ENCODE peak calls at places on chromosome 12, in six cellular contexts. P is AG08395; X is midbrain; H is mucosa of descending colon; Q is naive thymus-derived CD8-positive, alpha-beta T cell; O is EH. V is an unnamed sample.

GRCh38 chr12:18141583-18141982 is 51.6 kb upstream of the RERGL start:
- DNase-seq in P (peak; percentile 6), X (no peak), H (no peak), Q (no peak), O (peak; percentile 11), V (no peak)

GRCh38 chr12:79063258-79063657 is 198.7 kb downstream of the SYT1 start:
- DNase-seq in P (no peak), X (no peak), H (no peak), Q (no peak), O (peak; percentile 22), V (no peak)

GRCh38 chr12:26374934-26375333 is 179.6 kb downstream of the SSPN start:
- DNase-seq in P (no peak), X (no peak), H (no peak), Q (no peak), O (no peak), V (no peak)

GRCh38 chr12:47082963-47083621 is 3.3 kb upstream of the AMIGO2 start:
- DNase-seq in P (peak; percentile 81), X (no peak), H (no peak), Q (no peak), O (peak; percentile 98), V (no peak)

GRCh38 chr12:131129839-131130238 is 176.1 kb downstream of the ADGRD1 start:
- DNase-seq in P (peak; percentile 54), X (no peak), H (no peak), Q (no peak), O (peak; percentile 64), V (no peak)

GRCh38 chr12:20438307-20438779 is 70.0 kb downstream of the PDE3A start:
- DNase-seq in P (no peak), X (no peak), H (no peak), Q (no peak), O (peak; percentile 44), V (no peak)

GRCh38 chr12:43544703-43545102 is 7.3 kb downstream of the ADAMTS20 start:
- DNase-seq in P (no peak), X (no peak), H (no peak), Q (no peak), O (no peak), V (no peak)

GRCh38 chr12:5015711-5016492 is 27.8 kb upstream of the KCNA5 start:
- DNase-seq in P (no peak), X (no peak), H (no peak), Q (no peak), O (no peak), V (no peak)

GRCh38 chr12:19222566-19222965 is 93.0 kb downstream of the PLEKHA5 start:
- DNase-seq in P (peak; percentile 14), X (no peak), H (no peak), Q (no peak), O (peak; percentile 27), V (no peak)

V was measured in left ventricle myocardium superior.